ENCODE peak calls at places on chromosomes 6 and 20, in five cellular contexts. S is memory B cell; A is ecto neural progenitor cell; Z is naive thymus-derived CD8-positive, alpha-beta T cell; M is lung microvascular endothelial cell. P is an unnamed sample.

GRCh38 chr6:44176935-44177509 is 18.4 kb downstream of the CAPN11 start:
- DNase-seq in A (no peak), S (peak), Z (peak), M (peak), P (no peak)

GRCh38 chr6:150987371-150987828 is 121.9 kb downstream of the MTHFD1L start:
- DNase-seq in Z (no peak), M (peak), A (no peak), S (no peak), P (no peak)

GRCh38 chr6:57024775-57025174 is 21.7 kb upstream of the KIAA1586 start:
- DNase-seq in M (no peak), S (no peak), Z (no peak), A (no peak), P (no peak)

GRCh38 chr6:37323568-37323967 is 30.2 kb upstream of the RNF8 start:
- DNase-seq in A (no peak), S (no peak), Z (no peak), M (peak), P (no peak)

GRCh38 chr20:23114018-23114417 is 27.9 kb upstream of the CD93 start:
- DNase-seq in A (no peak), S (no peak), M (peak), Z (no peak), P (no peak)

GRCh38 chr20:25320035-25320800 is 70.4 kb downstream of the ABHD12 start:
- DNase-seq in S (no peak), A (no peak), M (no peak), Z (no peak), P (peak)

GRCh38 chr20:51493346-51493791 is 49.1 kb downstream of the NFATC2 start:
- DNase-seq in Z (no peak), S (no peak), A (no peak), M (no peak), P (no peak)

GRCh38 chr6:101747711-101748110 is 354.2 kb downstream of the GRIK2 start:
- DNase-seq in Z (no peak), A (no peak), S (no peak), M (no peak), P (no peak)

GRCh38 chr6:10522929-10523573 is 1.9 kb downstream of the GCNT2 start:
- DNase-seq in Z (no peak), S (no peak), M (no peak), A (no peak), P (no peak)

GRCh38 chr6:29009358-29009757 is 4.2 kb upstream of the ZNF311 start:
- DNase-seq in A (no peak), M (no peak), S (no peak), Z (no peak), P (no peak)

GRCh38 chr6:129946439-129947140 is 71.8 kb upstream of the L3MBTL3 start:
- DNase-seq in A (no peak), M (no peak), S (no peak), Z (no peak), P (no peak)

P was measured in osteoblast.